ENCODE peak calls at places on chromosomes 4 and X, in four cellular contexts. Y, S, O and T are unnamed samples.

GRCh38 chr4:78370625-78371372 is 180.8 kb upstream of the ANXA3 start:
- DNase-seq in S (no peak), O (no peak), Y (peak), T (no peak)

GRCh38 chr4:103018391-103019318 is 850 bp downstream of the SLC9B1 start:
- DNase-seq in Y (no peak), S (peak), O (peak), T (no peak)

GRCh38 chr4:47852121-47852520 is 14.3 kb upstream of the CORIN start:
- DNase-seq in S (no peak), Y (peak), O (peak), T (peak)

GRCh38 chrX:16465081-16465876 is 184.7 kb upstream of the S100G start:
- DNase-seq in S (no peak), O (no peak), Y (peak), T (no peak)

GRCh38 chrX:53831662-53832635 is 145.4 kb upstream of the HUWE1 start:
- DNase-seq in S (peak), O (peak), Y (no peak), T (peak)

GRCh38 chrX:109695637-109696036 is 37.4 kb downstream of the ACSL4 start:
- DNase-seq in O (no peak), Y (no peak), S (no peak), T (no peak)

GRCh38 chrX:83319023-83319422 is 189.1 kb upstream of the POU3F4 start:
- DNase-seq in Y (no peak), S (no peak), O (no peak), T (no peak)

GRCh38 chr4:88006956-88007303 is 505 bp upstream of the PKD2 start:
- DNase-seq in Y (no peak), O (peak), S (no peak), T (no peak)

GRCh38 chrX:65667157-65667502 is 324 bp upstream of the MSN start:
- DNase-seq in Y (no peak), O (no peak), S (no peak), T (no peak)

GRCh38 chr4:147590249-147590920 is 26.8 kb upstream of the TMEM184C start:
- DNase-seq in S (peak), O (peak), Y (peak), T (peak)

GRCh38 chr4:153497988-153498967 is 32.1 kb downstream of the TMEM131L start:
- DNase-seq in S (no peak), Y (peak), O (no peak), T (no peak)

GRCh38 chr4:39486221-39486804 is 27.5 kb downstream of the LIAS start:
- DNase-seq in O (no peak), Y (no peak), S (no peak), T (no peak)

GRCh38 chr4:185708348-185708747 is 103.6 kb downstream of the SORBS2 start:
- DNase-seq in O (no peak), Y (peak), S (no peak), T (peak)

GRCh38 chr4:26320159-26320452 is 708 bp upstream of the RBPJ start:
- DNase-seq in O (no peak), Y (no peak), S (no peak), T (no peak)

GRCh38 chr4:91485415-91485814 is 818.4 kb upstream of the GRID2 start:
- DNase-seq in S (no peak), O (no peak), Y (no peak), T (no peak)

GRCh38 chrX:131617182-131617581 is 73.3 kb downstream of the OR13H1 start:
- DNase-seq in Y (peak), S (no peak), O (peak), T (no peak)

GRCh38 chrX:69229436-69229835 is 64.2 kb upstream of the PJA1 start:
- DNase-seq in Y (peak), O (no peak), S (no peak), T (no peak)

GRCh38 chr4:71338846-71339593 is at the start of gene SLC4A4:
- DNase-seq in O (peak), S (no peak), Y (peak), T (no peak)

GRCh38 chrX:82556588-82556987 is 951.5 kb upstream of the POU3F4 start:
- DNase-seq in O (no peak), S (no peak), Y (no peak), T (no peak)

GRCh38 chrX:39836802-39837420 is 260.8 kb downstream of the BCOR start:
- DNase-seq in S (no peak), O (no peak), Y (no peak), T (no peak)

GRCh38 chr4:105265689-105266088 is 119.0 kb downstream of the TET2 start:
- DNase-seq in O (no peak), S (no peak), Y (no peak), T (no peak)

GRCh38 chrX:74015379-74016019 is 288.5 kb upstream of the ZCCHC13 start:
- DNase-seq in O (peak), S (peak), Y (peak), T (peak)

GRCh38 chr4:28362169-28362568 is 1501.5 kb downstream of the STIM2 start:
- DNase-seq in O (no peak), Y (no peak), S (no peak), T (no peak)

GRCh38 chr4:147060171-147060931 is 114.7 kb upstream of the TTC29 start:
- DNase-seq in O (no peak), S (no peak), Y (peak), T (peak)

GRCh38 chr4:109702950-109703663 is at the start of gene CASP6:
- DNase-seq in Y (peak), O (peak), S (peak), T (peak)

GRCh38 chr4:103306870-103307345 is 108.8 kb upstream of the CENPE start:
- DNase-seq in S (no peak), Y (no peak), O (no peak), T (no peak)

GRCh38 chr4:122065149-122065548 is 87.0 kb upstream of the BLTP1 start:
- DNase-seq in S (no peak), O (no peak), Y (no peak), T (no peak)

GRCh38 chr4:73869130-73870055 is at the start of gene CXCL1:
- DNase-seq in O (no peak), Y (no peak), S (peak), T (peak)

GRCh38 chrX:55336176-55336575 is 71.5 kb upstream of the PAGE3 start:
- DNase-seq in O (no peak), Y (no peak), S (no peak), T (no peak)

GRCh38 chrX:27976284-27976683 is 5.0 kb downstream of the DCAF8L1 start:
- DNase-seq in Y (peak), S (no peak), O (peak), T (no peak)

GRCh38 chr4:153781717-153782416 is 7.0 kb downstream of the SFRP2 start:
- DNase-seq in O (peak), S (no peak), Y (peak), T (no peak)

GRCh38 chr4:7198440-7199128 is 6.2 kb downstream of the SORCS2 start:
- DNase-seq in S (no peak), Y (no peak), O (no peak), T (no peak)

GRCh38 chrX:112819013-112819635 is 21.5 kb downstream of the AMOT start:
- DNase-seq in S (no peak), Y (peak), O (no peak), T (no peak)

GRCh38 chr4:169795585-169795984 is 37.8 kb upstream of the HPF1 start:
- DNase-seq in S (no peak), Y (no peak), O (peak), T (peak)

GRCh38 chrX:135490979-135491514 is 29.4 kb upstream of the INTS6L start:
- DNase-seq in Y (no peak), O (no peak), S (no peak), T (no peak)

GRCh38 chr4:33160126-33160525 is 2440.0 kb downstream of the PCDH7 start:
- DNase-seq in O (peak), Y (peak), S (no peak), T (no peak)